ENCODE peak calls at places on chromosomes 6 and 20, in nine cellular contexts. B, H, N, Y, J, W, M, X and E are unnamed samples.

GRCh38 chr6:116741571-116741970 is 23.9 kb downstream of the FAM162B start:
- DNase-seq in B (no peak), H (no peak), N (no peak), Y (no peak), J (no peak), W (no peak), M (no peak), X (no peak), E (no peak)

GRCh38 chr20:44271915-44272663 is 25.0 kb downstream of the GDAP1L1 start:
- DNase-seq in B (no peak), H (no peak), N (no peak), Y (no peak), J (no peak), W (peak; percentile 10), M (no peak), X (peak; percentile 82), E (no peak)

GRCh38 chr6:138631566-138631965 is 132.3 kb upstream of the NHSL1 start:
- DNase-seq in B (no peak), H (no peak), N (no peak), Y (no peak), J (no peak), W (no peak), M (no peak), X (no peak), E (no peak)

GRCh38 chr20:32285621-32286334 is 8.3 kb downstream of the KIF3B start:
- DNase-seq in B (no peak), H (no peak), N (no peak), Y (no peak), J (no peak), W (no peak), M (no peak), X (no peak), E (peak; percentile 87)

GRCh38 chr6:157232161-157232895 is 91.0 kb downstream of the TMEM242 start:
- DNase-seq in B (no peak), H (no peak), N (no peak), Y (no peak), J (no peak), W (no peak), M (no peak), X (no peak), E (no peak)

GRCh38 chr20:57445298-57445697 is 54.1 kb downstream of the RBM38 start:
- DNase-seq in B (no peak), H (no peak), N (no peak), Y (no peak), J (no peak), W (no peak), M (no peak), X (no peak), E (no peak)

GRCh38 chr6:156842598-156843250 is 65.5 kb downstream of the ARID1B start:
- DNase-seq in B (no peak), H (no peak), N (no peak), Y (no peak), J (no peak), W (no peak), M (no peak), X (no peak), E (no peak)

GRCh38 chr6:346389-347030 is 45.0 kb upstream of the IRF4 start:
- DNase-seq in B (no peak), H (no peak), N (no peak), Y (no peak), J (no peak), W (no peak), M (no peak), X (no peak), E (no peak)

GRCh38 chr6:41045664-41046063 is 3.4 kb downstream of the TSPO2 start:
- DNase-seq in B (no peak), H (no peak), N (no peak), Y (no peak), J (no peak), W (no peak), M (no peak), X (no peak), E (no peak)

GRCh38 chr6:103879800-103880199 is 979.9 kb downstream of the HACE1 start:
- DNase-seq in B (no peak), H (no peak), N (no peak), Y (no peak), J (no peak), W (no peak), M (no peak), X (no peak), E (no peak)

GRCh38 chr20:6863355-6863754 is 95.9 kb downstream of the BMP2 start:
- DNase-seq in B (no peak), H (no peak), N (no peak), Y (no peak), J (no peak), W (no peak), M (no peak), X (no peak), E (no peak)

GRCh38 chr6:139538366-139538765 is 163.9 kb upstream of the CITED2 start:
- DNase-seq in B (no peak), H (no peak), N (no peak), Y (no peak), J (no peak), W (no peak), M (no peak), X (no peak), E (no peak)

GRCh38 chr20:14334306-14334930 is 3.0 kb downstream of the FLRT3 start:
- DNase-seq in B (no peak), H (no peak), N (no peak), Y (peak; percentile 36), J (peak; percentile 10), W (no peak), M (no peak), X (peak; percentile 15), E (no peak)

GRCh38 chr6:63487123-63487813 is 85.0 kb upstream of the LOC128125822 start:
- DNase-seq in B (no peak), H (no peak), N (no peak), Y (no peak), J (no peak), W (no peak), M (no peak), X (no peak), E (no peak)